ENCODE peak calls at places on chromosome 20, in six cellular contexts. O is D341Med, T is dermis microvascular lymphatic vessel endothelial cell, S is activated gamma-delta T cell treated with Interleukin-2 at 50 U/mL for 16 hours, C is Ammon's horn, I is HFFc6. F is an unnamed sample.

GRCh38 chr20:61628901-61629300 is 376.8 kb downstream of the CDH4 start:
- DNase-seq in O (no peak), C (peak; percentile 52), T (no peak), I (no peak), S (no peak), F (no peak)

GRCh38 chr20:64074963-64075362 is 4.4 kb downstream of the RGS19 start:
- DNase-seq in O (no peak), S (no peak), C (no peak), T (no peak), I (no peak), F (no peak)

GRCh38 chr20:37413023-37413334 is 67.0 kb downstream of the SRC start:
- DNase-seq in I (no peak), T (no peak), O (no peak), S (no peak), C (no peak), F (no peak)

GRCh38 chr20:6265204-6265904 is 142.5 kb upstream of the FERMT1 start:
- DNase-seq in I (peak; percentile 5), S (no peak), O (peak; percentile 37), C (peak; percentile 42), T (peak; percentile 69), F (peak; percentile 44)

GRCh38 chr20:62377615-62378085 is 9.3 kb upstream of the RPS21 start:
- DNase-seq in T (no peak), S (no peak), C (no peak), O (no peak), I (no peak), F (no peak)

GRCh38 chr20:51412333-51412761 is 130.2 kb downstream of the NFATC2 start:
- DNase-seq in C (peak; percentile 28), T (peak; percentile 62), I (no peak), O (no peak), S (no peak), F (no peak)

GRCh38 chr20:8932192-8933150 is 136.4 kb upstream of the PLCB4 start:
- DNase-seq in C (peak; percentile 50), O (no peak), I (peak; percentile 98), T (peak; percentile 44), S (no peak), F (peak; percentile 100)

GRCh38 chr20:44958276-44958675 is 1.9 kb downstream of the TOMM34 start:
- DNase-seq in S (no peak), O (no peak), T (no peak), I (no peak), C (no peak), F (no peak)

GRCh38 chr20:14687317-14687716 is 349.9 kb upstream of the FLRT3 start:
- DNase-seq in O (no peak), C (no peak), T (no peak), S (no peak), I (no peak), F (no peak)

GRCh38 chr20:58480455-58481356 is 34.5 kb downstream of the APCDD1L start:
- DNase-seq in T (no peak), C (no peak), I (no peak), S (no peak), O (no peak), F (no peak)

GRCh38 chr20:57474816-57475215 is 50.1 kb downstream of the CTCFL start:
- DNase-seq in I (no peak), S (no peak), O (no peak), T (no peak), C (no peak), F (no peak)

GRCh38 chr20:44862286-44862685 is 23.2 kb upstream of the YWHAB start:
- DNase-seq in C (no peak), S (no peak), I (no peak), T (no peak), O (no peak), F (no peak)

GRCh38 chr20:36818185-36818584 is 44.6 kb upstream of the DSN1 start:
- DNase-seq in S (no peak), I (no peak), O (no peak), C (no peak), T (no peak), F (no peak)

GRCh38 chr20:22180244-22180643 is 404.1 kb downstream of the FOXA2 start:
- DNase-seq in I (no peak), T (no peak), O (no peak), C (no peak), S (no peak), F (no peak)

GRCh38 chr20:64232794-64233193 is 22.8 kb upstream of the PCMTD2 start:
- DNase-seq in O (peak; percentile 59), S (no peak), I (no peak), T (no peak), C (peak; percentile 58), F (no peak)

GRCh38 chr20:61697666-61698597 is 367.7 kb downstream of the TAF4 start:
- DNase-seq in O (no peak), T (no peak), I (no peak), C (no peak), S (no peak), F (no peak)

GRCh38 chr20:57770852-57771746 is 61.3 kb upstream of the PMEPA1 start:
- DNase-seq in T (no peak), S (no peak), C (no peak), I (no peak), O (no peak), F (no peak)

GRCh38 chr20:32516985-32517873 is 67.9 kb downstream of the NOL4L start:
- DNase-seq in S (no peak), C (no peak), I (no peak), T (peak; percentile 62), O (no peak), F (no peak)

GRCh38 chr20:36310215-36310981 is 4.3 kb downstream of the DLGAP4 start:
- DNase-seq in S (no peak), O (no peak), I (no peak), C (no peak), T (no peak), F (no peak)

GRCh38 chr20:23007886-23008285 is 27.2 kb upstream of the SSTR4 start:
- DNase-seq in C (no peak), O (no peak), T (no peak), S (no peak), I (no peak), F (no peak)

GRCh38 chr20:34541264-34541901 is 17.1 kb upstream of the MAP1LC3A start:
- DNase-seq in T (peak; percentile 64), I (no peak), S (no peak), O (peak; percentile 9), C (no peak), F (no peak)

GRCh38 chr20:21361266-21361665 is 36.1 kb downstream of the NKX2-4 start:
- DNase-seq in S (no peak), C (no peak), I (no peak), O (no peak), T (peak; percentile 65), F (no peak)

GRCh38 chr20:18613553-18613952 is 25.7 kb downstream of the DTD1 start:
- DNase-seq in S (no peak), T (no peak), C (no peak), O (no peak), I (peak; percentile 5), F (peak; percentile 10)

GRCh38 chr20:3716195-3716834 is 3.9 kb upstream of the SIGLEC1 start:
- DNase-seq in C (peak; percentile 48), S (no peak), T (peak; percentile 64), O (peak; percentile 80), I (peak; percentile 18), F (peak; percentile 18)

GRCh38 chr20:59463541-59463940 is 140.8 kb upstream of the PHACTR3 start:
- DNase-seq in T (no peak), S (no peak), I (no peak), C (no peak), O (no peak), F (no peak)

GRCh38 chr20:14830466-14830865 is 493.1 kb upstream of the FLRT3 start:
- DNase-seq in C (no peak), S (no peak), T (no peak), I (no peak), O (no peak), F (no peak)

GRCh38 chr20:61118429-61119224 is 133.4 kb upstream of the CDH4 start:
- DNase-seq in I (peak; percentile 4), T (no peak), S (no peak), O (no peak), C (no peak), F (peak; percentile 87)

GRCh38 chr20:63945031-63945658 is 11.1 kb downstream of the UCKL1 start:
- DNase-seq in S (no peak), I (no peak), C (no peak), T (no peak), O (no peak), F (no peak)

GRCh38 chr20:63497946-63498935 is 642 bp downstream of the EEF1A2 start:
- DNase-seq in I (peak; percentile 12), C (no peak), T (peak; percentile 48), O (peak; percentile 70), S (no peak), F (peak; percentile 65)

GRCh38 chr20:33392016-33392415 is 9.3 kb downstream of the CDK5RAP1 start:
- DNase-seq in O (peak; percentile 87), T (no peak), S (no peak), C (no peak), I (peak; percentile 76), F (no peak)

GRCh38 chr20:61350500-61351250 is 98.6 kb downstream of the CDH4 start:
- DNase-seq in I (no peak), C (no peak), O (no peak), S (no peak), T (no peak), F (no peak)

GRCh38 chr20:51412991-51413471 is 129.5 kb downstream of the NFATC2 start:
- DNase-seq in I (peak; percentile 19), T (peak; percentile 48), C (no peak), O (no peak), S (no peak), F (no peak)

GRCh38 chr20:19814241-19814640 is 56.2 kb downstream of the RIN2 start:
- DNase-seq in C (no peak), I (no peak), T (no peak), O (no peak), S (no peak), F (no peak)

GRCh38 chr20:57947421-57948176 is 237.8 kb upstream of the PMEPA1 start:
- DNase-seq in C (no peak), O (no peak), T (no peak), I (peak; percentile 80), S (no peak), F (peak; percentile 85)

GRCh38 chr20:23255658-23256385 is 94.8 kb upstream of the NXT1 start:
- DNase-seq in T (peak; percentile 62), I (no peak), O (no peak), C (no peak), S (no peak), F (no peak)

F was measured in RCC 7860.